ENCODE peak calls at places on chromosomes 7 and 10, in five cellular contexts. One of them, this sample, is unnamed.

GRCh38 chr7:150430465-150431085 is 19.9 kb upstream of the GIMAP8 start:
- DNase-seq in HFFc6: no peak
- DNase-seq in prostate gland: no peak
- DNase-seq in HFF-Myc: no peak
- DNase-seq in cardiac fibroblast: no peak
- DNase-seq in this sample: no peak

GRCh38 chr7:28748346-28748745 is 209.8 kb downstream of the TRIL start:
- DNase-seq in cardiac fibroblast: no peak
- DNase-seq in HFFc6: no peak
- DNase-seq in prostate gland: no peak
- DNase-seq in HFF-Myc: no peak
- DNase-seq in this sample: no peak

GRCh38 chr10:23448802-23449570 is 10.1 kb downstream of the OTUD1 start:
- DNase-seq in prostate gland: no peak
- DNase-seq in HFF-Myc: no peak
- DNase-seq in cardiac fibroblast: peak; percentile 49
- DNase-seq in HFFc6: no peak
- DNase-seq in this sample: no peak

GRCh38 chr10:70115948-70116682 is 16.5 kb downstream of the AIFM2 start:
- DNase-seq in prostate gland: peak; percentile 43
- DNase-seq in HFFc6: peak; percentile 4
- DNase-seq in cardiac fibroblast: peak; percentile 39
- DNase-seq in HFF-Myc: no peak
- DNase-seq in this sample: no peak

GRCh38 chr7:129225931-129226572 is 1.2 kb downstream of the AHCYL2 start:
- DNase-seq in HFF-Myc: no peak
- DNase-seq in cardiac fibroblast: peak; percentile 7
- DNase-seq in prostate gland: no peak
- DNase-seq in HFFc6: no peak
- DNase-seq in this sample: no peak

GRCh38 chr10:117860823-117861222 is 185.9 kb downstream of the RAB11FIP2 start:
- DNase-seq in HFFc6: no peak
- DNase-seq in cardiac fibroblast: peak; percentile 18
- DNase-seq in HFF-Myc: peak; percentile 7
- DNase-seq in prostate gland: no peak
- DNase-seq in this sample: no peak

GRCh38 chr10:103416436-103417147 is 20.2 kb downstream of the PDCD11 start:
- DNase-seq in prostate gland: peak; percentile 62
- DNase-seq in cardiac fibroblast: peak; percentile 84
- DNase-seq in HFFc6: peak; percentile 43
- DNase-seq in HFF-Myc: peak; percentile 12
- DNase-seq in this sample: peak; percentile 39

GRCh38 chr7:42407828-42408227 is 170.8 kb upstream of the GLI3 start:
- DNase-seq in prostate gland: no peak
- DNase-seq in HFF-Myc: no peak
- DNase-seq in HFFc6: no peak
- DNase-seq in cardiac fibroblast: no peak
- DNase-seq in this sample: no peak

GRCh38 chr7:130697791-130698190 is 11.4 kb upstream of the TSGA13 start:
- DNase-seq in cardiac fibroblast: no peak
- DNase-seq in HFF-Myc: no peak
- DNase-seq in HFFc6: no peak
- DNase-seq in prostate gland: no peak
- DNase-seq in this sample: no peak

GRCh38 chr7:105583061-105583460 is 1.8 kb upstream of the EFCAB10 start:
- DNase-seq in HFFc6: no peak
- DNase-seq in prostate gland: no peak
- DNase-seq in HFF-Myc: no peak
- DNase-seq in cardiac fibroblast: no peak
- DNase-seq in this sample: no peak

GRCh38 chr10:97522937-97523336 is 24.2 kb downstream of the UBTD1 start:
- DNase-seq in HFF-Myc: no peak
- DNase-seq in HFFc6: no peak
- DNase-seq in cardiac fibroblast: no peak
- DNase-seq in prostate gland: no peak
- DNase-seq in this sample: no peak

GRCh38 chr7:25922296-25922695 is 229.7 kb upstream of the NFE2L3 start:
- DNase-seq in HFF-Myc: no peak
- DNase-seq in prostate gland: no peak
- DNase-seq in HFFc6: no peak
- DNase-seq in cardiac fibroblast: no peak
- DNase-seq in this sample: no peak

GRCh38 chr7:139683137-139683871 is 94.5 kb downstream of the HIPK2 start:
- DNase-seq in HFFc6: peak; percentile 11
- DNase-seq in cardiac fibroblast: peak; percentile 77
- DNase-seq in HFF-Myc: no peak
- DNase-seq in prostate gland: no peak
- DNase-seq in this sample: no peak

GRCh38 chr7:29980151-29980550 is 9.4 kb downstream of the SCRN1 start:
- DNase-seq in HFF-Myc: no peak
- DNase-seq in prostate gland: no peak
- DNase-seq in cardiac fibroblast: no peak
- DNase-seq in HFFc6: no peak
- DNase-seq in this sample: no peak

GRCh38 chr7:130560972-130561371 is 69.1 kb downstream of the MEST start:
- DNase-seq in cardiac fibroblast: peak; percentile 56
- DNase-seq in HFFc6: peak; percentile 50
- DNase-seq in HFF-Myc: peak; percentile 25
- DNase-seq in prostate gland: no peak
- DNase-seq in this sample: no peak

GRCh38 chr7:107742678-107743566 is 1.0 kb upstream of the CBLL1 start:
- DNase-seq in HFFc6: no peak
- DNase-seq in HFF-Myc: peak; percentile 1
- DNase-seq in prostate gland: peak; percentile 44
- DNase-seq in cardiac fibroblast: no peak
- DNase-seq in this sample: no peak

GRCh38 chr7:17299477-17299991 is 1.1 kb downstream of the AHR start:
- DNase-seq in HFFc6: no peak
- DNase-seq in cardiac fibroblast: no peak
- DNase-seq in HFF-Myc: no peak
- DNase-seq in prostate gland: no peak
- DNase-seq in this sample: no peak

GRCh38 chr10:72053690-72054089 is 34.7 kb downstream of the SPOCK2 start:
- DNase-seq in HFF-Myc: no peak
- DNase-seq in prostate gland: no peak
- DNase-seq in cardiac fibroblast: no peak
- DNase-seq in HFFc6: no peak
- DNase-seq in this sample: no peak

GRCh38 chr10:91220954-91221696 is 662 bp downstream of the PCGF5 start:
- DNase-seq in prostate gland: peak; percentile 15
- DNase-seq in HFF-Myc: no peak
- DNase-seq in cardiac fibroblast: peak; percentile 23
- DNase-seq in HFFc6: no peak
- DNase-seq in this sample: no peak

GRCh38 chr10:86699991-86700840 is 31.9 kb downstream of the LDB3 start:
- DNase-seq in HFFc6: no peak
- DNase-seq in cardiac fibroblast: no peak
- DNase-seq in prostate gland: no peak
- DNase-seq in HFF-Myc: no peak
- DNase-seq in this sample: no peak

GRCh38 chr10:69449841-69450240 is 1.4 kb upstream of the TSPAN15 start:
- DNase-seq in prostate gland: no peak
- DNase-seq in HFFc6: peak; percentile 53
- DNase-seq in HFF-Myc: peak; percentile 40
- DNase-seq in cardiac fibroblast: peak; percentile 58
- DNase-seq in this sample: no peak

GRCh38 chr7:102152672-102153585 is 133.7 kb upstream of the SH2B2 start:
- DNase-seq in prostate gland: no peak
- DNase-seq in HFF-Myc: no peak
- DNase-seq in cardiac fibroblast: peak; percentile 85
- DNase-seq in HFFc6: no peak
- DNase-seq in this sample: no peak

GRCh38 chr7:120783721-120784120 is 74.2 kb downstream of the TSPAN12 start:
- DNase-seq in HFF-Myc: no peak
- DNase-seq in prostate gland: no peak
- DNase-seq in cardiac fibroblast: no peak
- DNase-seq in HFFc6: no peak
- DNase-seq in this sample: no peak

GRCh38 chr10:96257944-96258343 is 13.4 kb downstream of the BLNK start:
- DNase-seq in prostate gland: no peak
- DNase-seq in HFF-Myc: no peak
- DNase-seq in cardiac fibroblast: peak; percentile 2
- DNase-seq in HFFc6: no peak
- DNase-seq in this sample: no peak

GRCh38 chr10:34547695-34548094 is 267.4 kb downstream of the PARD3 start:
- DNase-seq in HFF-Myc: no peak
- DNase-seq in cardiac fibroblast: no peak
- DNase-seq in prostate gland: no peak
- DNase-seq in HFFc6: no peak
- DNase-seq in this sample: no peak

GRCh38 chr7:135236727-135237126 is 3.1 kb downstream of the STRA8 start:
- DNase-seq in HFFc6: no peak
- DNase-seq in cardiac fibroblast: no peak
- DNase-seq in HFF-Myc: no peak
- DNase-seq in prostate gland: no peak
- DNase-seq in this sample: no peak

GRCh38 chr10:74925716-74926115 is 99.3 kb downstream of the KAT6B start:
- DNase-seq in cardiac fibroblast: no peak
- DNase-seq in prostate gland: no peak
- DNase-seq in HFFc6: no peak
- DNase-seq in HFF-Myc: no peak
- DNase-seq in this sample: no peak

GRCh38 chr7:99393363-99394187 is 14.8 kb downstream of the PDAP1 start:
- DNase-seq in HFF-Myc: no peak
- DNase-seq in prostate gland: peak; percentile 31
- DNase-seq in HFFc6: no peak
- DNase-seq in cardiac fibroblast: no peak
- DNase-seq in this sample: no peak

GRCh38 chr10:37856881-37857286 is 526 bp downstream of the ZNF248 start:
- DNase-seq in HFF-Myc: no peak
- DNase-seq in HFFc6: peak; percentile 1
- DNase-seq in prostate gland: peak; percentile 20
- DNase-seq in cardiac fibroblast: no peak
- DNase-seq in this sample: no peak

GRCh38 chr10:63633677-63634487 is 112.7 kb downstream of the REEP3 start:
- DNase-seq in HFF-Myc: peak; percentile 45
- DNase-seq in prostate gland: peak; percentile 25
- DNase-seq in HFFc6: peak; percentile 37
- DNase-seq in cardiac fibroblast: peak; percentile 66
- DNase-seq in this sample: no peak

GRCh38 chr7:50779427-50779826 is 3.3 kb downstream of the GRB10 start:
- DNase-seq in HFF-Myc: no peak
- DNase-seq in prostate gland: no peak
- DNase-seq in cardiac fibroblast: no peak
- DNase-seq in HFFc6: no peak
- DNase-seq in this sample: no peak

GRCh38 chr7:11373546-11374142 is 400.0 kb downstream of the PHF14 start:
- DNase-seq in HFF-Myc: no peak
- DNase-seq in prostate gland: no peak
- DNase-seq in HFFc6: no peak
- DNase-seq in cardiac fibroblast: peak; percentile 22
- DNase-seq in this sample: no peak
- TF ChIP-seq CTCF in HFF-Myc: peak; percentile 36
- TF ChIP-seq CTCF in prostate gland: peak; percentile 26
- TF ChIP-seq CTCF in HFFc6: peak; percentile 62
- TF ChIP-seq CTCF in cardiac fibroblast: peak; percentile 50
- TF ChIP-seq CTCF in this sample: peak; percentile 38

GRCh38 chr10:58767652-58768051 is 255.0 kb downstream of the BICC1 start:
- DNase-seq in cardiac fibroblast: no peak
- DNase-seq in HFF-Myc: no peak
- DNase-seq in prostate gland: no peak
- DNase-seq in HFFc6: no peak
- DNase-seq in this sample: no peak

GRCh38 chr10:58758311-58758710 is 245.6 kb downstream of the BICC1 start:
- DNase-seq in cardiac fibroblast: no peak
- DNase-seq in HFFc6: peak; percentile 42
- DNase-seq in HFF-Myc: no peak
- DNase-seq in prostate gland: no peak
- DNase-seq in this sample: no peak

GRCh38 chr10:58765905-58766304 is 253.2 kb downstream of the BICC1 start:
- DNase-seq in prostate gland: no peak
- DNase-seq in HFFc6: no peak
- DNase-seq in HFF-Myc: no peak
- DNase-seq in cardiac fibroblast: no peak
- DNase-seq in this sample: no peak

DNA sequence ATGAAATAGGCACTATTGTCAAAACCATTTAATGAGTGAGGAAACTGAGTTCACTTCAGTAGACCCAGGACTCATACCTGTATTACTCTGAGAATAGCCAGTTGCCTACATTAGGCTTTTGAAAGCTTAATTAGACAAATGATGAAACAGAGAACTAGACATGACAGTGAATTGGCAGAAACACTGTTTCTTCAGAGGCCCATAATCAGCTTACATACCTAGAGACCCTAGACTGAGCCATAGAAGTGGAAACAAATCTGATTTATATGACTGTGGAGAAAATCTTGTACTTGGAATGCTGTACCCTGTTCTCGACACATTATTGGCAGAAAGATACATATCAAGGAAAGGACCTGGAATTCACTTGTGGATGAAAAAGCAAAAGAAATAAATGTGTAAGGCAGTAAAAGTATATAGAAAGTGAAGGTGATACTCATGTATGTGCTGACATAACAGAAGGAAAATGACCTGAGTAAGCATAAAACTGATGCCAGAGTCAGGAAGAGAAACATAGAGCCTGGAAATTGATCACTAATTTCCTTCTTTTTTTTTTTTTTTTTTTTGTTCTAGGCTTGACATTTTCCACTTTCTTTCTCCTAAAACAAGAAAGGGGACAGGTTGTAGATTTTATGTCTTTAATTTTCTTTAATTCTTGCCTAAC is 251.5 kb downstream of the BICC1 start:
- DNase-seq in HFF-Myc: no peak
- DNase-seq in prostate gland: no peak
- DNase-seq in HFFc6: no peak
- DNase-seq in cardiac fibroblast: no peak
- DNase-seq in this sample: no peak
- TF ChIP-seq CTCF in HFF-Myc: no peak
- TF ChIP-seq CTCF in prostate gland: no peak
- TF ChIP-seq CTCF in HFFc6: no peak
- TF ChIP-seq CTCF in cardiac fibroblast: no peak
- TF ChIP-seq CTCF in this sample: no peak

GRCh38 chr10:108911814-108912541 is 1011.3 kb downstream of the XPNPEP1 start:
- DNase-seq in HFFc6: peak; percentile 35
- DNase-seq in HFF-Myc: peak; percentile 15
- DNase-seq in cardiac fibroblast: peak; percentile 37
- DNase-seq in prostate gland: no peak
- DNase-seq in this sample: no peak
- TF ChIP-seq CTCF in HFFc6: peak; percentile 62
- TF ChIP-seq CTCF in HFF-Myc: peak; percentile 64
- TF ChIP-seq CTCF in cardiac fibroblast: peak; percentile 49
- TF ChIP-seq CTCF in prostate gland: peak; percentile 8
- TF ChIP-seq CTCF in this sample: peak; percentile 28

DNA sequence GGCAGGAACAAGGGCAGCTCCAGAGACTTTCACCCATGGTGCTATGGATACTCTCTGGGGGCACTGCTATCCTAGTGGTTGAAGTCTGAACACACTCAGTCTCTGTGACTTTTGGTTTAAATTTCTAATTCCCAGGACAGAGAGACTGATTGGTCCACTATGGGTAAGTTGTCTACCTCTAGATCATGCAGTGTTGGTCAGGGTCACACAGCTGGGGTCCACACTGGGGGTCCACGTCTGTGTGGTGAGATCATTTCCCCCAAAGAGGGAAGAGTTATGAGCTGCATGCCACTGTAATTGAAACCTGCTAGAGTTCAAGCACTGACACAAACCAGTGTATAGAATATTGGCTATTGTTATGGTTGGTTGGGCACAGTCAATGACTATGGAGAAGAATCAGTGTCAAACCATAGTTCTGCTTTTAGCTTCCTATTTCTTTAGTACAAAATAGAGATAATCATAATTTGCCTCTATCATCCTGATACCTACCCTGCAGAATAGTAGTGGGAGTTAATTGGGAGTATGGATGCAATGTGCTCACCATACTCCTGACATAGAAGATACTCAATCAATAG is 101.6 kb downstream of the PRTFDC1 start:
- DNase-seq in cardiac fibroblast: no peak
- DNase-seq in prostate gland: no peak
- DNase-seq in HFFc6: no peak
- DNase-seq in HFF-Myc: no peak
- DNase-seq in this sample: no peak
- TF ChIP-seq CTCF in cardiac fibroblast: no peak
- TF ChIP-seq CTCF in prostate gland: no peak
- TF ChIP-seq CTCF in HFFc6: no peak
- TF ChIP-seq CTCF in HFF-Myc: no peak
- TF ChIP-seq CTCF in this sample: no peak

This sample was measured in AG09319.